ENCODE peak calls at places on chromosomes 11 and 22, in five cellular contexts. L is fibroblast of pulmonary artery, P is GM23338, J is AG09309, V is BJ. B is an unnamed sample.

GRCh38 chr11:84146826-84147225 is 860.7 kb upstream of the CCDC90B start:
- DNase-seq in P (peak), L (no peak), J (no peak), V (no peak), B (no peak)

GRCh38 chr11:71182791-71183556 is 69.4 kb downstream of the SHANK2 start:
- DNase-seq in P (no peak), J (no peak), V (no peak), L (no peak), B (no peak)

GRCh38 chr22:24006914-24007214 is 1.6 kb upstream of the GSTT4 start:
- DNase-seq in P (no peak), L (no peak), V (no peak), J (no peak), B (no peak)

GRCh38 chr11:131977231-131977630 is 606.8 kb downstream of the NTM start:
- DNase-seq in P (peak), J (peak), V (peak), L (peak), B (no peak)

GRCh38 chr11:107408762-107409200 is 48.8 kb downstream of the CWF19L2 start:
- DNase-seq in J (no peak), L (no peak), P (no peak), V (no peak), B (no peak)

GRCh38 chr11:111570796-111571195 is 30.3 kb downstream of the LAYN start:
- DNase-seq in P (no peak), V (no peak), J (no peak), L (no peak), B (no peak)

GRCh38 chr11:111976614-111977140 is 39.5 kb downstream of the DIXDC1 start:
- DNase-seq in P (peak), J (no peak), L (no peak), V (no peak), B (no peak)

GRCh38 chr11:125762445-125762844 is 16.2 kb downstream of the PATE2 start:
- DNase-seq in L (no peak), J (no peak), P (no peak), V (no peak), B (no peak)

GRCh38 chr11:14520086-14520901 is at the start of gene PSMA1:
- DNase-seq in J (peak), V (peak), L (peak), P (peak), B (peak)

GRCh38 chr11:102157219-102157618 is 47.0 kb downstream of the YAP1 start:
- DNase-seq in P (no peak), J (no peak), V (no peak), L (peak), B (no peak)

GRCh38 chr11:27452147-27452546 is 20.4 kb downstream of the LGR4 start:
- DNase-seq in V (no peak), P (no peak), J (no peak), L (no peak), B (no peak)
- TF ChIP-seq CTCF in V (no peak), P (no peak), J (no peak), L (no peak), B (no peak)

DNA sequence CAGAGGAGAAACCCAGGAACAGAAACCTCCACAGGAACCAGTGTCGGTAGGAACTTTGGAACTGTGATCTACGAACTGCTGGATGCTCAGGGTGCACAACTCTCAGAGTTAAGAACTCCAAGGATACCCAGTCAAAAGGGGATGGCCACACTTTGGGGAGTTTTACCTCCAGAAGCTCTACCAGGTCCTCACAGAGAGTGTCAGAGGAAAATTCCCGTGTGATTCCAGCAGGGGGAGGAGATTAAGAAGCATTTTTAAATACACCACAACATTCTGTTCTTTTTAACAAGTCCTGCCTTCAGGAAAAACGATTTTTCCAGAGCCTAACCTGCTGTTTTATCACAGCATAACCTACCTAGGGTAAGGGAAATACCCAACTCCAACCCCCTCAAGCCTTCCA is 104.0 kb downstream of the SOX6 start:
- DNase-seq in L (peak), J (no peak), P (peak), V (no peak), B (no peak)
- TF ChIP-seq CTCF in L (peak), J (no peak), P (peak), V (peak), B (peak)

GRCh38 chr22:30248484-30248883 is 1.9 kb upstream of the LIF start:
- DNase-seq in V (no peak), L (no peak), P (no peak), J (no peak), B (no peak)

GRCh38 chr22:30247974-30248373 is 1.4 kb upstream of the LIF start:
- DNase-seq in P (no peak), V (no peak), L (no peak), J (no peak), B (no peak)

GRCh38 chr22:30245985-30246901 is at the start of gene LIF:
- DNase-seq in V (no peak), L (peak), J (no peak), P (peak), B (no peak)

GRCh38 chr22:30247561-30247960 is 1.0 kb upstream of the LIF start:
- DNase-seq in J (no peak), P (no peak), V (no peak), L (no peak), B (no peak)

DNA sequence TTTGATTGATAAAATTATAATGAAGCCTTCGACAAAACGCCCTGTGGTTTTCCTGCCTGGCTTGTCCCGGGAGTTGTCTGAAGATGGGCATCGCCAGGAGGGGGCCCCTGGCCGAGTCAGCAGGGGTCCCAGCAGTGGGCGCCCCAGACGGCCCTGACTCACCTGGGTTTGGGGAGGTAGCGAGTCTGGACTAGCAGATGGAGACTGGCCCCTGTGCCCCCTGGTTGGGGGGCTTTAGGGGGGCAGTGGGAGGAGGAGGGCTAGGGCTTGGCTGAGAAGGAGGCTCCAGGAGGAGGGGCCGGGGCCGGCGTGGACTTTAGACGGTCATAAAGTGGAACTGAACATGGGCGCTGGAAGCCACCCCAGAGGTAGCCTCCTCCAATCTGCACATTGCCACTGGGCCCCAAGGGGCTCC is 410 bp upstream of the LIF start:
- DNase-seq in J (no peak), P (no peak), V (no peak), L (no peak), B (no peak)
- TF ChIP-seq CTCF in J (no peak), P (no peak), V (no peak), L (no peak), B (no peak)

GRCh38 chr22:39287076-39287743 is 32.2 kb downstream of the RPL3 start:
- DNase-seq in P (no peak), L (no peak), J (no peak), V (no peak), B (no peak)
- TF ChIP-seq CTCF in P (no peak), L (no peak), J (no peak), V (peak), B (no peak)

GRCh38 chr11:57641426-57641825 is 8.3 kb downstream of the YPEL4 start:
- DNase-seq in J (peak), P (peak), L (peak), V (no peak), B (no peak)

GRCh38 chr11:57638811-57639320 is 10.8 kb downstream of the YPEL4 start:
- DNase-seq in P (no peak), J (no peak), L (no peak), V (no peak), B (no peak)

GRCh38 chr11:57640068-57640800 is 9.5 kb downstream of the YPEL4 start:
- DNase-seq in P (no peak), J (no peak), L (no peak), V (no peak), B (no peak)

GRCh38 chr11:57639321-57640067 is 10.2 kb downstream of the YPEL4 start:
- DNase-seq in P (peak), J (no peak), L (peak), V (no peak), B (peak)

DNA sequence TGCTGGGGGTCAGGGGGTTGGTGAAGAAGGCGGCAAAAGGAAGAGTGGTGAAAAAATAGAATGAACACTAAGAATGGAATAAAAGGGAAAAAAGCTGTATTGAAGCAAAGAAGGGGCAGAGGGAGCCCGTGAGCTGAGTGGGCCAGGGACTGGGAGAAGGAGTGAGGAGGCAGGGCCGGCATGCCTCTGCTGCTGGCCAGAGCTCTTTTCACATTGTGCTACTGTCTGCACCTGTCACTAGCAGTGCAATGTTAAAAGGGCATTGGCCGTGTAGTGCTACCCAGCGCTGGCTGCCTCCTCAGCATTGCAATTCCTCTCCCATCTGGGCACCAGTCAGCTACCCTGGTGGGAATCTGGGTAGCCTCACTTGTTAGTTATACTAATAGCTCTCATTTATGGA is 8.7 kb downstream of the YPEL4 start:
- DNase-seq in V (no peak), P (peak), L (peak), J (no peak), B (peak)
- TF ChIP-seq CTCF in V (peak), P (no peak), L (peak), J (peak), B (peak)

DNA sequence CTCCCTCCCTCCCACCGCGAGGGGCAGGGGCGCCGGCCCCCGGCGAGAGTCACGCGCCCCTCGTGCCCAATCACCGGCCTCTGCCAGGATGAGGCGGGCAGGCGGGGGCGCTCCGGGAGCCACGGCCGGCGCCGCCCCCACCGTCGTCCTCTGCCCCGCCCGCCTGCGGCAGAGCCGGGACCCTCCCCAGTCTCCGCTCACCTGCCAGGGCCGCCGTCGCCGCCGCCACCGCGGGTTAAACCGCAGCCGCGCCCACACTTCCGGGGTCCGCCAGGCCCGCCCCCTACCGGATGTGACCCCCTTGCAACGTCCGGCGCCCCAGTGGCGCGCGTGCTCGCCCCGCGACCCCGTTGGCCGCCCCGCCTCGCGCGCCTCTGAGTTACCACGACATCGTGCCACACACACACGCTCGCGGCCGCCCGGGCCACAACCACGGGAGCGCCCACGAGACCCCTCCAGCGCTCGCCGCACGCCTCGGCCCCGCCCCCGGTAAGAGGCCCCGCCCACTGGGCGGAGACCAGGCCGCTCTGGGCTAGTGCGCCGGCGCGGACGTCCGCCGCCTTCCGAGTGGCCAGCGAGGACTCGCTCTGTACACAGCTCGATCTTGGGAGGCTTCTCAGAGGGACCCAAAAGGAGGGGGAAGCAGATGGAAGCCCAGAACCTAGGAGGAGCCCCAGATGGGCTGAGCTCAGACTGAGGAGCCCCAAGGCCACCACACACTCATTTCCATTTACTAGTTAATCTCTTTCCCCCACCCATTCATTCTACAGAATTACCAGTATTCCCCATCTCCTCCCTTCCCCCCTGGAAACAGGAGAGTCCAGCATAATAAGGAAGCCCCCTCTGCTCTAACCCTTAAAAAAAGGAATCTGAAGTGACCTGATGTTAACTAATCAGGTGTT is at the start of gene VPS37C:
- DNase-seq in P (peak), L (peak), V (peak), J (peak), B (peak)
- TF ChIP-seq CTCF in P (no peak), L (no peak), V (no peak), J (no peak), B (no peak)